ENCODE peak calls at places on chromosomes 11 and 22, in five cellular contexts. B, T, K, E and M are unnamed samples. For H4K20me1, the result is how much of the 10 kb centered on the place peaks cover.

GRCh38 chr11:75577198-75577597 is 15.1 kb downstream of the SERPINH1 start:
- DNase-seq in K (peak), B (peak), T (peak), E (peak), M (peak)

GRCh38 chr11:134438533-134438932 is 26.5 kb upstream of the B3GAT1 start:
- DNase-seq in T (peak), K (no peak), B (no peak), E (no peak), M (no peak)

GRCh38 chr11:12008790-12009616 is 577 bp upstream of the DKK3 start:
- DNase-seq in E (peak), T (peak), B (no peak), K (peak), M (no peak)

GRCh38 chr11:315516-315994 is 1.7 kb downstream of the IFITM1 start:
- DNase-seq in T (no peak), K (no peak), B (no peak), E (no peak), M (no peak)

GRCh38 chr11:68206211-68206610 is 6.9 kb downstream of the KMT5B start:
- DNase-seq in B (peak), E (peak), T (peak), K (peak), M (peak)

GRCh38 chr11:27497284-27497866 is 9.2 kb downstream of the LIN7C start:
- DNase-seq in K (no peak), T (peak), B (peak), E (peak), M (peak)

GRCh38 chr11:70876685-70877084 is 375.7 kb downstream of the SHANK2 start:
- DNase-seq in K (no peak), T (no peak), B (no peak), E (no peak), M (no peak)

GRCh38 chr11:8086001-8086479 is 5.0 kb downstream of the TUB start:
- DNase-seq in K (no peak), E (peak), T (no peak), B (no peak), M (no peak)

GRCh38 chr22:23037429-23038333 is 32.6 kb upstream of the GNAZ start:
- DNase-seq in K (no peak), T (no peak), E (no peak), B (no peak), M (peak)

GRCh38 chr11:1153951-1154487 is 3.7 kb upstream of the MUC5AC start:
- DNase-seq in T (peak), E (peak), B (peak), K (no peak), M (no peak)

GRCh38 chr11:82907376-82907775 is 5.8 kb downstream of the DDIAS start:
- DNase-seq in E (no peak), K (no peak), T (no peak), B (no peak), M (no peak)

GRCh38 chr22:27663031-27663367 is 138.6 kb downstream of the MN1 start:
- DNase-seq in K (no peak), T (no peak), E (no peak), B (no peak), M (no peak)

GRCh38 chr22:26021516-26021915 is 147.7 kb upstream of the SEZ6L start:
- DNase-seq in B (no peak), K (no peak), E (no peak), T (no peak), M (no peak)

GRCh38 chr11:91199866-91200265 is 977.0 kb upstream of the CHORDC1 start:
- DNase-seq in K (no peak), E (no peak), B (no peak), T (no peak), M (no peak)

GRCh38 chr11:128981254-128981653 is 38.6 kb upstream of the TP53AIP1 start:
- DNase-seq in E (no peak), B (peak), K (no peak), T (peak), M (no peak)

GRCh38 chr11:16610738-16611388 is 127.6 kb upstream of the C11orf58 start:
- DNase-seq in T (peak), K (peak), E (no peak), B (no peak), M (no peak)

GRCh38 chr11:119167933-119168332 is 592 bp upstream of the NLRX1 start:
- DNase-seq in K (no peak), T (no peak), B (peak), E (peak), M (no peak)
- H3K4me3 ChIP-seq in K (no peak), T (no peak), B (no peak), E (no peak), M (no peak)

DNA sequence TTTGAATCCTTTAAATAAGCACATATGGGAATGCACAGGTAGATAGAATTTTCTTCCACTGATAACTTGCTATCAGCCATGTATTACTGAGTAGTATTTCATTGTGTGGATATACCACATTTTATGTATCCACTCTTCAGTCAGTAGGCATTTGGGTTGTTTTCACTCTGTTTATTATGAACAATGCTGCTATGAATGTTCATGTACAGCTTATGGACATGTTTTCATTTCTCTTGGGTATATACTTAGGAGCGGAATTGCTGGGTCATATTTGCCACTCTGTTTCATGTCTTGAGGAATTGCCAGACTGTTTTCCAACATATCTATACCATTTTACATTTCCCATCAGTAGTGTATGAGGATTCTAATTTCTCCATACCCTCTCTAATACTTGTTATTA is 63.8 kb downstream of the ZNRF3 start:
- DNase-seq in B (no peak), T (no peak), E (no peak), K (no peak), M (no peak)
- H4K20me1 ChIP-seq in B (under half), T (under half), E (under half), K (under half), M (under half)

DNA sequence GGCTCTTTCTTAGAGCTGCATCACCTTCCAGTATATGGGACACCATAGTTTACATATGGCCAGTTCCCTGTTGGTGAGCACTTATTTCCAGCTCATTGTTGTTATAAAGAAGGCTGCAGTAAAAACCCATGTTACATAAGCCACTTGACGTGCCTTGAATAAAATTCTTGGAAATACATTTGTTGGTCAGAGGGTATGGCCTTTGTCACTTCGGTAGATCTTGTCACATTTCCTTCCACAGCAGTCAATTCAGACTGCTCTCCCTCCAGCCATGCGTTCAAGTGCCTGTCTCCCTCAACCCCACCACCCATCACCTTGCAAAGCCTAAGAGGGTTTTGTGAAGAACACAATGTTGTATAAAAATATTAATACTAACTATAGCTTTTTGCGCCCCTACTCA is 92.9 kb downstream of the PRR5L start:
- DNase-seq in B (no peak), K (no peak), E (no peak), T (no peak), M (no peak)
- H3K4me3 ChIP-seq in B (no peak), K (no peak), E (no peak), T (no peak), M (no peak)

GRCh38 chr11:88297320-88298263 is 39.9 kb downstream of the CTSC start:
- DNase-seq in T (no peak), B (no peak), E (no peak), K (no peak), M (no peak)
- H4K20me1 ChIP-seq in T (under half), B (under half), E (under half), K (under half), M (under half)

DNA sequence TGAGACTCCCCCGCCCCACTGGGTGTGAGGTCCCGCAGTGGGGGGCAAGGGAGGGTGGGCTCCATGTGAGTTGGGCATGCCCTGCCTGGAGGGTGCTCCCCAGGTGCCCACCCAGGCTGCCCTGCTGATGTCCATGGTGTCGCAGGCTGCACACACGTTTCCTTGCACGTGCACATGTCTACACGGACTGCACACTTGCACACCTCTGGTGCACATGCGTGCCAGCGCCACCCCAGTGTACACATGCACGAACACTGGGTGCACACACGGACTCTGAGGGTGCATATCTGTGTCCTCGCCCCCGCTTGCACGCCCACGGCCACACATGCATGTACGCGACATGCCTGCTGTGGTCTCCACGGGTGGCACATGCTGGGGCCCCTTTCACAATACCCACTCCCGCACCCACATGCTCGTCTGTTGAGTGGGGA is 35.2 kb upstream of the PRODH start:
- DNase-seq in E (no peak), B (no peak), K (no peak), T (no peak), M (no peak)
- H3K4me3 ChIP-seq in E (no peak), B (no peak), K (peak), T (no peak), M (no peak)

DNA sequence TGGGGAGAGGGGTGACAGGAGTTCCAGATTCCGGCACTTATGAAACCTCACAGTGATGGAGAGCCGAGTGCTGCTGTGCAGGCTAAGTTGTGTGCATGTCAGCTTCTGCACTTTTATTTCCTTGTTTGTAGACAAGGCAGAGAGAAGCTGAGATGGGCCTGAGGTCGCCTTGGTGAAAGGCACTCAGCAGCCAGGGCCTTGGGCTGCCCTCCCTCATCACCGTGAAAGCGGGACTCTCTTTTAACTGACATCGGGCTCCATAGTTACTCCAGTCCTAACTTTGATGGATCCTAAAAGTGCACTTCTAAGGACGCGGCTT is 7.6 kb downstream of the CD81 start:
- DNase-seq in T (no peak), B (no peak), E (no peak), K (no peak), M (no peak)
- H4K20me1 ChIP-seq in T (half or more), B (half or more), E (under half), K (under half), M (under half)

GRCh38 chr11:60924110-60924905 is at the start of gene TMEM132A:
- DNase-seq in E (peak), T (peak), K (peak), B (peak), M (peak)
- H3K4me3 ChIP-seq in E (peak), T (peak), K (peak), B (peak), M (peak)

DNA sequence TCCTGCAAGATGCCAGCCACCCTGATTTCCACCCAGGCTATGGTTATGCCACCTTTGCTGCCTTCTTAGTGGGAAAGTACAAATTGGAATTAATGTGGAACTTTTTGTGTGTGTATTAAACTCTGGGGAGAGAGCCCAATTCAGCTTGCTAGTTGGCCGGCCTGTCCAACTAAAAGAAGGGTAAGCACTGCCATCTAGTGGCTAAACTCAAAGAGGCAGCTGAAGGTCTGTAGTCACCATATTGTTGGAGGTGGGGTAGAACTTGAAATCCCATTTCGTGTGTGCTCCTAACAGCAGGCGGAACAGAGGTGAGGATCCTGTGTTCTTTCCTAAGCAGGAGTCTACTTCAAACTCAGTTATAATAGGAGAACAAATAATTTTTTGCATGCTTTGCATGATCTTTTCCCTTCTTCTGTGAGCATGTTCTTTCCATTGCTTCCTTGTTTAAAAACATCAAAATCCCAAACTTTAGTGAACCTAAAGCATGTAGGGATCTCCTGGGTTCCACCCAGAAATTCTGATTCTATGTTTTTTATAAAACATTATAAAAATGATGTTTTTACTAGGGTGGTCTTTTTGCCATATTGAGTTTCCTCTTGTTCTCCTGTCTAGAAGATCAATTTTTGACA is 138.8 kb upstream of the SORL1-AS1 start:
- DNase-seq in B (peak), T (peak), E (peak), K (peak), M (peak)
- H4K20me1 ChIP-seq in B (under half), T (under half), E (under half), K (under half), M (under half)